ENCODE peak calls at places on chromosomes 2 and 18, in nine cellular contexts. One of them, this sample, is unnamed.
A peak's percentile ranks its signal among the peaks of the same experiment; 100 is the strongest.

GRCh38 chr2:29495536-29495935 is 380.3 kb downstream of the CLIP4 start:
- DNase-seq in cardiac muscle cell: peak; percentile 1
- DNase-seq in central memory CD4-positive, alpha-beta T cell: no peak
- DNase-seq in AG10803: no peak
- DNase-seq in transverse colon: no peak
- DNase-seq in ELF-1: no peak
- DNase-seq in activated CD4-positive, alpha-beta T cell treated with anti-CD3 and anti-CD28 coated beads, Interleukin-2, amount 50 U/mL, for 24 hours: no peak
- DNase-seq in fibroblast of lung: no peak
- DNase-seq in psoas muscle: no peak
- DNase-seq in this sample: no peak

GRCh38 chr2:142472382-142472781 is 341.6 kb upstream of the LRP1B start:
- DNase-seq in cardiac muscle cell: no peak
- DNase-seq in central memory CD4-positive, alpha-beta T cell: no peak
- DNase-seq in AG10803: no peak
- DNase-seq in transverse colon: no peak
- DNase-seq in ELF-1: no peak
- DNase-seq in activated CD4-positive, alpha-beta T cell treated with anti-CD3 and anti-CD28 coated beads, Interleukin-2, amount 50 U/mL, for 24 hours: no peak
- DNase-seq in fibroblast of lung: no peak
- DNase-seq in psoas muscle: no peak
- DNase-seq in this sample: no peak

GRCh38 chr2:216827073-216827725 is 32.7 kb downstream of the TNP1 start:
- DNase-seq in cardiac muscle cell: no peak
- DNase-seq in central memory CD4-positive, alpha-beta T cell: no peak
- DNase-seq in AG10803: peak; percentile 10
- DNase-seq in transverse colon: no peak
- DNase-seq in ELF-1: peak; percentile 7
- DNase-seq in activated CD4-positive, alpha-beta T cell treated with anti-CD3 and anti-CD28 coated beads, Interleukin-2, amount 50 U/mL, for 24 hours: no peak
- DNase-seq in fibroblast of lung: no peak
- DNase-seq in psoas muscle: no peak
- DNase-seq in this sample: no peak

GRCh38 chr2:15738225-15738546 is 146.5 kb downstream of the DDX1 start:
- DNase-seq in cardiac muscle cell: no peak
- DNase-seq in central memory CD4-positive, alpha-beta T cell: no peak
- DNase-seq in AG10803: no peak
- DNase-seq in transverse colon: no peak
- DNase-seq in ELF-1: no peak
- DNase-seq in activated CD4-positive, alpha-beta T cell treated with anti-CD3 and anti-CD28 coated beads, Interleukin-2, amount 50 U/mL, for 24 hours: no peak
- DNase-seq in fibroblast of lung: no peak
- DNase-seq in psoas muscle: no peak
- DNase-seq in this sample: no peak

GRCh38 chr2:200156140-200156858 is 150.2 kb upstream of the SPATS2L start:
- DNase-seq in cardiac muscle cell: peak; percentile 90
- DNase-seq in central memory CD4-positive, alpha-beta T cell: no peak
- DNase-seq in AG10803: peak; percentile 80
- DNase-seq in transverse colon: no peak
- DNase-seq in ELF-1: no peak
- DNase-seq in activated CD4-positive, alpha-beta T cell treated with anti-CD3 and anti-CD28 coated beads, Interleukin-2, amount 50 U/mL, for 24 hours: no peak
- DNase-seq in fibroblast of lung: peak; percentile 96
- DNase-seq in psoas muscle: no peak
- DNase-seq in this sample: no peak

GRCh38 chr2:11680181-11680900 is 10.3 kb upstream of the NTSR2 start:
- DNase-seq in cardiac muscle cell: no peak
- DNase-seq in central memory CD4-positive, alpha-beta T cell: no peak
- DNase-seq in AG10803: no peak
- DNase-seq in transverse colon: no peak
- DNase-seq in ELF-1: no peak
- DNase-seq in activated CD4-positive, alpha-beta T cell treated with anti-CD3 and anti-CD28 coated beads, Interleukin-2, amount 50 U/mL, for 24 hours: no peak
- DNase-seq in fibroblast of lung: peak; percentile 89
- DNase-seq in psoas muscle: no peak
- DNase-seq in this sample: no peak

GRCh38 chr2:235845245-235845644 is 322.9 kb downstream of the GBX2 start:
- DNase-seq in cardiac muscle cell: no peak
- DNase-seq in central memory CD4-positive, alpha-beta T cell: no peak
- DNase-seq in AG10803: no peak
- DNase-seq in transverse colon: no peak
- DNase-seq in ELF-1: no peak
- DNase-seq in activated CD4-positive, alpha-beta T cell treated with anti-CD3 and anti-CD28 coated beads, Interleukin-2, amount 50 U/mL, for 24 hours: no peak
- DNase-seq in fibroblast of lung: no peak
- DNase-seq in psoas muscle: no peak
- DNase-seq in this sample: no peak

GRCh38 chr2:187986392-187987105 is 305.1 kb upstream of the GULP1 start:
- DNase-seq in cardiac muscle cell: no peak
- DNase-seq in central memory CD4-positive, alpha-beta T cell: no peak
- DNase-seq in AG10803: no peak
- DNase-seq in transverse colon: no peak
- DNase-seq in ELF-1: no peak
- DNase-seq in activated CD4-positive, alpha-beta T cell treated with anti-CD3 and anti-CD28 coated beads, Interleukin-2, amount 50 U/mL, for 24 hours: no peak
- DNase-seq in fibroblast of lung: peak; percentile 6
- DNase-seq in psoas muscle: no peak
- DNase-seq in this sample: no peak

GRCh38 chr2:233240897-233241296 is 10.6 kb upstream of the ATG16L1 start:
- DNase-seq in cardiac muscle cell: no peak
- DNase-seq in central memory CD4-positive, alpha-beta T cell: peak; percentile 46
- DNase-seq in AG10803: no peak
- DNase-seq in transverse colon: no peak
- DNase-seq in ELF-1: no peak
- DNase-seq in activated CD4-positive, alpha-beta T cell treated with anti-CD3 and anti-CD28 coated beads, Interleukin-2, amount 50 U/mL, for 24 hours: no peak
- DNase-seq in fibroblast of lung: no peak
- DNase-seq in psoas muscle: no peak
- DNase-seq in this sample: no peak

GRCh38 chr2:86069091-86069685 is 36.5 kb downstream of the POLR1A start:
- DNase-seq in cardiac muscle cell: no peak
- DNase-seq in central memory CD4-positive, alpha-beta T cell: no peak
- DNase-seq in AG10803: no peak
- DNase-seq in transverse colon: no peak
- DNase-seq in ELF-1: no peak
- DNase-seq in activated CD4-positive, alpha-beta T cell treated with anti-CD3 and anti-CD28 coated beads, Interleukin-2, amount 50 U/mL, for 24 hours: no peak
- DNase-seq in fibroblast of lung: peak; percentile 23
- DNase-seq in psoas muscle: no peak
- DNase-seq in this sample: no peak

GRCh38 chr18:58867281-58867961 is 2.7 kb downstream of the ZNF532 start:
- DNase-seq in cardiac muscle cell: no peak
- DNase-seq in central memory CD4-positive, alpha-beta T cell: no peak
- DNase-seq in AG10803: no peak
- DNase-seq in transverse colon: no peak
- DNase-seq in ELF-1: peak; percentile 91
- DNase-seq in activated CD4-positive, alpha-beta T cell treated with anti-CD3 and anti-CD28 coated beads, Interleukin-2, amount 50 U/mL, for 24 hours: no peak
- DNase-seq in fibroblast of lung: no peak
- DNase-seq in psoas muscle: no peak
- DNase-seq in this sample: no peak

GRCh38 chr18:31102020-31102684 is at the start of gene DSC2:
- DNase-seq in cardiac muscle cell: no peak
- DNase-seq in central memory CD4-positive, alpha-beta T cell: no peak
- DNase-seq in AG10803: no peak
- DNase-seq in transverse colon: peak; percentile 86
- DNase-seq in ELF-1: peak; percentile 93
- DNase-seq in activated CD4-positive, alpha-beta T cell treated with anti-CD3 and anti-CD28 coated beads, Interleukin-2, amount 50 U/mL, for 24 hours: no peak
- DNase-seq in fibroblast of lung: no peak
- DNase-seq in psoas muscle: peak; percentile 17
- DNase-seq in this sample: no peak

GRCh38 chr18:74175658-74176057 is 27.3 kb downstream of the TIMM21 start:
- DNase-seq in cardiac muscle cell: no peak
- DNase-seq in central memory CD4-positive, alpha-beta T cell: no peak
- DNase-seq in AG10803: no peak
- DNase-seq in transverse colon: no peak
- DNase-seq in ELF-1: no peak
- DNase-seq in activated CD4-positive, alpha-beta T cell treated with anti-CD3 and anti-CD28 coated beads, Interleukin-2, amount 50 U/mL, for 24 hours: no peak
- DNase-seq in fibroblast of lung: no peak
- DNase-seq in psoas muscle: no peak
- DNase-seq in this sample: no peak

GRCh38 chr18:22723221-22723620 is 209.9 kb upstream of the RBBP8 start:
- DNase-seq in cardiac muscle cell: no peak
- DNase-seq in central memory CD4-positive, alpha-beta T cell: no peak
- DNase-seq in AG10803: no peak
- DNase-seq in transverse colon: no peak
- DNase-seq in ELF-1: no peak
- DNase-seq in activated CD4-positive, alpha-beta T cell treated with anti-CD3 and anti-CD28 coated beads, Interleukin-2, amount 50 U/mL, for 24 hours: no peak
- DNase-seq in fibroblast of lung: no peak
- DNase-seq in psoas muscle: no peak
- DNase-seq in this sample: no peak

GRCh38 chr2:37523861-37524362 is 147.5 kb downstream of the CDC42EP3 start:
- DNase-seq in cardiac muscle cell: peak; percentile 95
- DNase-seq in central memory CD4-positive, alpha-beta T cell: no peak
- DNase-seq in AG10803: peak; percentile 93
- DNase-seq in transverse colon: peak; percentile 21
- DNase-seq in ELF-1: no peak
- DNase-seq in activated CD4-positive, alpha-beta T cell treated with anti-CD3 and anti-CD28 coated beads, Interleukin-2, amount 50 U/mL, for 24 hours: no peak
- DNase-seq in fibroblast of lung: peak; percentile 96
- DNase-seq in psoas muscle: no peak
- DNase-seq in this sample: no peak

GRCh38 chr2:239155806-239156480 is 244.9 kb downstream of the HDAC4 start:
- DNase-seq in cardiac muscle cell: no peak
- DNase-seq in central memory CD4-positive, alpha-beta T cell: no peak
- DNase-seq in AG10803: no peak
- DNase-seq in transverse colon: no peak
- DNase-seq in ELF-1: no peak
- DNase-seq in activated CD4-positive, alpha-beta T cell treated with anti-CD3 and anti-CD28 coated beads, Interleukin-2, amount 50 U/mL, for 24 hours: no peak
- DNase-seq in fibroblast of lung: no peak
- DNase-seq in psoas muscle: no peak
- DNase-seq in this sample: no peak

GRCh38 chr2:152738438-152738837 is 20.0 kb downstream of the ARL6IP6 start:
- DNase-seq in cardiac muscle cell: no peak
- DNase-seq in central memory CD4-positive, alpha-beta T cell: no peak
- DNase-seq in AG10803: no peak
- DNase-seq in transverse colon: no peak
- DNase-seq in ELF-1: no peak
- DNase-seq in activated CD4-positive, alpha-beta T cell treated with anti-CD3 and anti-CD28 coated beads, Interleukin-2, amount 50 U/mL, for 24 hours: no peak
- DNase-seq in fibroblast of lung: no peak
- DNase-seq in psoas muscle: no peak
- DNase-seq in this sample: no peak

GRCh38 chr18:57748770-57749603 is 54.1 kb downstream of the ATP8B1 start:
- DNase-seq in cardiac muscle cell: peak; percentile 51
- DNase-seq in central memory CD4-positive, alpha-beta T cell: no peak
- DNase-seq in AG10803: no peak
- DNase-seq in transverse colon: no peak
- DNase-seq in ELF-1: no peak
- DNase-seq in activated CD4-positive, alpha-beta T cell treated with anti-CD3 and anti-CD28 coated beads, Interleukin-2, amount 50 U/mL, for 24 hours: no peak
- DNase-seq in fibroblast of lung: peak; percentile 69
- DNase-seq in psoas muscle: no peak
- DNase-seq in this sample: no peak

GRCh38 chr2:236667526-236667925 is 97.9 kb downstream of the ACKR3 start:
- DNase-seq in cardiac muscle cell: no peak
- DNase-seq in central memory CD4-positive, alpha-beta T cell: no peak
- DNase-seq in AG10803: no peak
- DNase-seq in transverse colon: no peak
- DNase-seq in ELF-1: no peak
- DNase-seq in activated CD4-positive, alpha-beta T cell treated with anti-CD3 and anti-CD28 coated beads, Interleukin-2, amount 50 U/mL, for 24 hours: no peak
- DNase-seq in fibroblast of lung: no peak
- DNase-seq in psoas muscle: no peak
- DNase-seq in this sample: no peak

GRCh38 chr2:229118336-229118735 is 152.8 kb downstream of the PID1 start:
- DNase-seq in cardiac muscle cell: peak; percentile 35
- DNase-seq in central memory CD4-positive, alpha-beta T cell: no peak
- DNase-seq in AG10803: no peak
- DNase-seq in transverse colon: no peak
- DNase-seq in ELF-1: no peak
- DNase-seq in activated CD4-positive, alpha-beta T cell treated with anti-CD3 and anti-CD28 coated beads, Interleukin-2, amount 50 U/mL, for 24 hours: no peak
- DNase-seq in fibroblast of lung: no peak
- DNase-seq in psoas muscle: no peak
- DNase-seq in this sample: no peak